ENCODE peak calls at places on chromosomes 13 and 19, in six cellular contexts. A is left ventricle myocardium inferior, O is ascending aorta, V is stomach, S is GM23338, R is GM23248. Y is an unnamed sample.

GRCh38 chr13:111658150-111659100 is 338.0 kb downstream of the TEX29 start:
- DNase-seq in A (no peak), O (no peak), V (no peak), S (peak; percentile 73), R (no peak), Y (peak; percentile 43)

GRCh38 chr19:51020988-51021651 is 1.6 kb upstream of the KLK10 start:
- DNase-seq in A (no peak), O (no peak), V (peak; percentile 34), S (peak; percentile 79), R (peak; percentile 69), Y (no peak)

GRCh38 chr13:52980695-52981094 is 47.9 kb upstream of the OLFM4 start:
- DNase-seq in A (no peak), O (no peak), V (no peak), S (no peak), R (no peak), Y (no peak)

GRCh38 chr13:43266953-43267615 is 243.7 kb downstream of the DNAJC15 start:
- DNase-seq in A (no peak), O (no peak), V (no peak), S (peak; percentile 3), R (no peak), Y (no peak)

GRCh38 chr13:33639158-33639557 is 178.8 kb upstream of the RFC3 start:
- DNase-seq in A (no peak), O (no peak), V (no peak), S (no peak), R (peak; percentile 94), Y (no peak)

GRCh38 chr13:114161644-114162532 is 17.2 kb upstream of the CFAP97D2 start:
- DNase-seq in A (peak; percentile 55), O (peak; percentile 79), V (peak; percentile 59), S (no peak), R (peak; percentile 70), Y (no peak)

GRCh38 chr13:99726261-99726894 is 225.1 kb downstream of the TM9SF2 start:
- DNase-seq in A (no peak), O (no peak), V (no peak), S (peak; percentile 45), R (no peak), Y (no peak)

GRCh38 chr13:29935309-29935981 is 85.0 kb upstream of the UBL3 start:
- DNase-seq in A (no peak), O (no peak), V (peak; percentile 48), S (no peak), R (no peak), Y (no peak)

GRCh38 chr13:38819053-38819452 is 132.2 kb downstream of the FREM2 start:
- DNase-seq in A (no peak), O (no peak), V (peak; percentile 56), S (no peak), R (no peak), Y (no peak)

GRCh38 chr19:16118489-16119033 is 6.9 kb downstream of the RAB8A start:
- DNase-seq in A (no peak), O (no peak), V (peak; percentile 52), S (no peak), R (no peak), Y (no peak)

GRCh38 chr13:113802761-113803160 is 43.7 kb downstream of the TMEM255B start:
- DNase-seq in A (no peak), O (peak; percentile 58), V (no peak), S (peak; percentile 43), R (no peak), Y (no peak)

GRCh38 chr13:107811233-107811632 is 404.1 kb downstream of the LIG4 start:
- DNase-seq in A (no peak), O (no peak), V (no peak), S (no peak), R (no peak), Y (no peak)

GRCh38 chr13:102597029-102598015 is 536 bp downstream of the TPP2 start:
- DNase-seq in A (peak; percentile 16), O (peak; percentile 68), V (no peak), S (peak; percentile 31), R (peak; percentile 52), Y (peak; percentile 59)

GRCh38 chr13:33531484-33531883 is 245.9 kb upstream of the STARD13 start:
- DNase-seq in A (no peak), O (no peak), V (no peak), S (no peak), R (no peak), Y (no peak)

GRCh38 chr13:78978381-78978998 is 319.5 kb upstream of the OBI1 start:
- DNase-seq in A (no peak), O (no peak), V (peak; percentile 25), S (peak; percentile 76), R (peak; percentile 70), Y (peak; percentile 55)

GRCh38 chr13:20053891-20054290 is 95.4 kb downstream of the ZMYM2 start:
- DNase-seq in A (no peak), O (no peak), V (no peak), S (no peak), R (no peak), Y (no peak)

GRCh38 chr13:20054586-20054985 is 96.1 kb downstream of the ZMYM2 start:
- DNase-seq in A (no peak), O (no peak), V (no peak), S (no peak), R (no peak), Y (no peak)

GRCh38 chr13:20057963-20058362 is 99.4 kb downstream of the ZMYM2 start:
- DNase-seq in A (no peak), O (no peak), V (no peak), S (no peak), R (peak; percentile 25), Y (no peak)

GRCh38 chr13:20057214-20057613 is 98.7 kb downstream of the ZMYM2 start:
- DNase-seq in A (no peak), O (no peak), V (no peak), S (no peak), R (no peak), Y (no peak)

GRCh38 chr13:20058476-20058875 is 99.9 kb downstream of the ZMYM2 start:
- DNase-seq in A (no peak), O (no peak), V (no peak), S (no peak), R (no peak), Y (no peak)
- H3K27ac ChIP-seq in A (no peak overlapping the region), O (no peak overlapping the region), V (no peak overlapping the region), S (no peak overlapping the region), R (no peak overlapping the region), Y (no peak overlapping the region)

GRCh38 chr13:75478659-75479058 is 3.3 kb downstream of the TBC1D4 start:
- DNase-seq in A (no peak), O (no peak), V (no peak), S (no peak), R (no peak), Y (no peak)
- H3K4me3 ChIP-seq in A (peak overlapping the region; percentile 95), O (no peak overlapping the region), V (no peak overlapping the region), S (no peak overlapping the region), R (no peak overlapping the region), Y (no peak overlapping the region)

GRCh38 chr19:29683009-29683408 is 17.7 kb downstream of the PLEKHF1 start:
- DNase-seq in A (no peak), O (no peak), V (no peak), S (no peak), R (peak; percentile 49), Y (peak; percentile 20)
- H3K4me1 ChIP-seq in A (peaks cover 54% of the 10 kb centered on the region), O (peaks cover 18% of the 10 kb centered on the region), V (peaks cover 54% of the 10 kb centered on the region), S (no peaks in the 10 kb centered on the region), R (peaks cover 31% of the 10 kb centered on the region), Y (peaks cover 22% of the 10 kb centered on the region)

GRCh38 chr13:83499286-83499685 is 383.0 kb downstream of the SLITRK1 start:
- DNase-seq in A (no peak), O (no peak), V (no peak), S (no peak), R (peak; percentile 21), Y (no peak)

GRCh38 chr13:83498045-83498444 is 384.2 kb downstream of the SLITRK1 start:
- DNase-seq in A (no peak), O (no peak), V (no peak), S (no peak), R (no peak), Y (no peak)

GRCh38 chr13:83503424-83503823 is 378.9 kb downstream of the SLITRK1 start:
- DNase-seq in A (no peak), O (no peak), V (no peak), S (no peak), R (peak; percentile 73), Y (no peak)

GRCh38 chr13:83496501-83496900 is 385.8 kb downstream of the SLITRK1 start:
- DNase-seq in A (no peak), O (no peak), V (no peak), S (no peak), R (no peak), Y (no peak)

DNA sequence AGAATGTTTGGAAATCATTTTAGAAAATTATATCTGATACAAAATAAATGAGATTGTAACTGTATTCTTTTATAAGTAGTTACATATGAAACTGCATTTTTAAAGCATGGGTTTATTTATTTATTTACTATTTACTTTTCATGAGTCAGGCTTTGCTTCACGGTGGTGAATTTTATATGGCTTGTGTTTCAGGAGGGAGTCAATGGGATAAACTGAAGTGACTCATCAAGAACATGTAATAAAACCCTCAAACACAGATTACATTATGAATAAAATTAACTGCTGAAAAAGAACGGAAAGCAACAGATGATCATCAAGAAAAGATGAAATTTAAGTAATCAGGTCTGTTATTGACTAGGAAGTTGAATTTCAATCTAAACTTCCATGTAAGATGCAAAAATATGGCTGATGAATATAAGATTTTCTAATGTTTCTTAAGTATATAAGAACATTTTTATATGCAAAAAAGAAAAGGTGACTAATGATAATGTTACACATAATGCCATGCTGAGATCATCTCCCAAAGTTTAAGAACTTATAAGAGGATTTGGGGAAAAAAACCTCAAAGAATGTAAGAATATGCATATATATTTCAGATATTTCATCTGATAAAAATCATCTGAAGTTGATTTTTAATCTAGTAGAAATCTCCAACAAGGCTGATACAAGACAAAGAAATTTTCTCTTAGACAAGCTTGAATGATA is 383.6 kb downstream of the SLITRK1 start:
- DNase-seq in A (no peak), O (no peak), V (no peak), S (no peak), R (peak; percentile 66), Y (no peak)
- H3K27ac ChIP-seq in A (no peak overlapping the region), O (no peak overlapping the region), V (no peak overlapping the region), S (no peak overlapping the region), R (no peak overlapping the region), Y (no peak overlapping the region)

GRCh38 chr19:8342316-8342683 is 762 bp downstream of the KANK3 start:
- DNase-seq in A (no peak), O (no peak), V (no peak), S (peak; percentile 46), R (no peak), Y (no peak)
- H3K4me3 ChIP-seq in A (peak overlapping the region; percentile 77), O (peak overlapping the region; percentile 61), V (peak overlapping the region; percentile 49), S (peak overlapping the region; percentile 83), R (no peak overlapping the region), Y (no peak overlapping the region)